ENCODE peak calls at places on chromosomes 16 and 17, in nine cellular contexts. A is vagina, Y is choroid plexus epithelial cell, C is kidney, I is fibroblast of villous mesenchyme, G is neural progenitor cell, T is coronary artery, V is astrocyte of the spinal cord, Z is GM23248. L is an unnamed sample.

GRCh38 chr17:41547378-41547841 is 19.3 kb upstream of the KRT19 start:
- DNase-seq in A (no peak), Y (peak), C (no peak), I (no peak), G (peak), T (no peak), V (no peak), Z (no peak), L (no peak)

GRCh38 chr16:75102595-75102994 is 14.0 kb downstream of the LDHD start:
- DNase-seq in A (no peak), Y (no peak), C (no peak), I (no peak), G (no peak), T (no peak), V (no peak), Z (no peak), L (no peak)

GRCh38 chr17:78257810-78258322 is 26.4 kb downstream of the TMEM235 start:
- DNase-seq in A (no peak), Y (peak), C (peak), I (peak), G (no peak), T (no peak), V (peak), Z (no peak), L (no peak)

GRCh38 chr16:57785924-57786323 is 16.4 kb downstream of the KIFC3 start:
- DNase-seq in A (no peak), Y (no peak), C (no peak), I (no peak), G (no peak), T (no peak), V (no peak), Z (no peak), L (no peak)

GRCh38 chr17:76074390-76075363 is at the start of gene GALR2:
- DNase-seq in A (no peak), Y (no peak), C (peak), I (no peak), G (peak), T (no peak), V (no peak), Z (no peak), L (no peak)

GRCh38 chr17:72193395-72194106 is 72.7 kb downstream of the SOX9 start:
- DNase-seq in A (peak), Y (no peak), C (no peak), I (peak), G (no peak), T (no peak), V (no peak), Z (peak), L (no peak)

GRCh38 chr16:528111-529011 is 849 bp downstream of the CAPN15 start:
- DNase-seq in A (no peak), Y (peak), C (no peak), I (peak), G (peak), T (no peak), V (peak), Z (peak), L (no peak)

GRCh38 chr17:47810901-47811635 is 10.5 kb downstream of the OSBPL7 start:
- DNase-seq in A (no peak), Y (no peak), C (no peak), I (no peak), G (no peak), T (peak), V (no peak), Z (no peak), L (no peak)

GRCh38 chr16:55668337-55669281 is 12.8 kb downstream of the SLC6A2 start:
- DNase-seq in A (no peak), Y (no peak), C (no peak), I (no peak), G (no peak), T (no peak), V (no peak), Z (peak), L (peak)

GRCh38 chr17:56902350-56902749 is 11.5 kb downstream of the TRIM25 start:
- DNase-seq in A (no peak), Y (peak), C (no peak), I (no peak), G (no peak), T (no peak), V (peak), Z (peak), L (no peak)

GRCh38 chr17:33115351-33115750 is 123.7 kb downstream of the SPACA3 start:
- DNase-seq in A (no peak), Y (no peak), C (no peak), I (no peak), G (no peak), T (no peak), V (no peak), Z (no peak), L (no peak)

GRCh38 chr16:51888021-51888420 is 658.9 kb downstream of the TOX3 start:
- DNase-seq in A (no peak), Y (peak), C (no peak), I (peak), G (no peak), T (no peak), V (no peak), Z (peak), L (no peak)

GRCh38 chr16:83653785-83654184 is 154.0 kb upstream of the HSBP1 start:
- DNase-seq in A (no peak), Y (peak), C (no peak), I (peak), G (no peak), T (no peak), V (peak), Z (peak), L (no peak)

GRCh38 chr17:17075037-17075755 is 32.9 kb downstream of the MPRIP start:
- DNase-seq in A (no peak), Y (peak), C (peak), I (peak), G (no peak), T (no peak), V (peak), Z (peak), L (peak)

GRCh38 chr17:33647976-33648375 is 354.9 kb upstream of the ASIC2 start:
- DNase-seq in A (no peak), Y (peak), C (no peak), I (peak), G (peak), T (no peak), V (no peak), Z (peak), L (no peak)

GRCh38 chr16:27096375-27096774 is 29.6 kb downstream of the C16orf82 start:
- DNase-seq in A (peak), Y (no peak), C (no peak), I (no peak), G (no peak), T (peak), V (no peak), Z (no peak), L (no peak)

GRCh38 chr17:35612924-35613521 is 25.9 kb downstream of the AP2B1 start:
- DNase-seq in A (no peak), Y (peak), C (no peak), I (peak), G (peak), T (no peak), V (peak), Z (peak), L (peak)

GRCh38 chr16:65825191-65825856 is 541.2 kb upstream of the CDH5 start:
- DNase-seq in A (no peak), Y (no peak), C (no peak), I (no peak), G (no peak), T (no peak), V (no peak), Z (no peak), L (no peak)

GRCh38 chr16:77433146-77433545 is 1.7 kb downstream of the ADAMTS18 start:
- DNase-seq in A (no peak), Y (no peak), C (no peak), I (no peak), G (no peak), T (no peak), V (no peak), Z (no peak), L (no peak)

GRCh38 chr16:67241008-67241900 is 6.0 kb downstream of the FHOD1 start:
- DNase-seq in A (no peak), Y (peak), C (peak), I (peak), G (no peak), T (peak), V (peak), Z (peak), L (peak)

GRCh38 chr17:72120878-72121163 is at the start of gene SOX9:
- DNase-seq in A (no peak), Y (peak), C (peak), I (peak), G (peak), T (peak), V (peak), Z (peak), L (no peak)

GRCh38 chr17:81044764-81045589 is 10.0 kb downstream of the BAIAP2 start:
- DNase-seq in A (no peak), Y (peak), C (peak), I (peak), G (no peak), T (no peak), V (peak), Z (peak), L (peak)

GRCh38 chr16:35797811-35798210 is 2338.4 kb downstream of the TP53TG3F start:
- DNase-seq in A (no peak), Y (no peak), C (no peak), I (no peak), G (no peak), T (no peak), V (no peak), Z (no peak), L (no peak)

GRCh38 chr17:60971515-60972369 is 294.1 kb downstream of the BCAS3 start:
- DNase-seq in A (no peak), Y (peak), C (no peak), I (peak), G (peak), T (no peak), V (peak), Z (peak), L (peak)

GRCh38 chr17:36153887-36154576 is 22.4 kb downstream of the TBC1D3B start:
- DNase-seq in A (no peak), Y (no peak), C (no peak), I (no peak), G (no peak), T (no peak), V (no peak), Z (peak), L (no peak)

GRCh38 chr17:21199311-21199710 is 14.7 kb downstream of the TMEM11 start:
- DNase-seq in A (no peak), Y (peak), C (no peak), I (peak), G (peak), T (no peak), V (peak), Z (peak), L (no peak)

GRCh38 chr16:68367034-68367433 is 56.2 kb downstream of the PRMT7 start:
- DNase-seq in A (no peak), Y (peak), C (no peak), I (peak), G (peak), T (no peak), V (peak), Z (peak), L (no peak)

GRCh38 chr17:2354311-2354710 is 17.0 kb downstream of the SGSM2 start:
- DNase-seq in A (no peak), Y (no peak), C (no peak), I (no peak), G (no peak), T (no peak), V (no peak), Z (no peak), L (no peak)

GRCh38 chr17:44400226-44400847 is 10.9 kb upstream of the ITGA2B start:
- DNase-seq in A (no peak), Y (peak), C (no peak), I (peak), G (peak), T (no peak), V (peak), Z (peak), L (no peak)
- H3K4me3 ChIP-seq in A (no peak), Y (no peak), C (no peak), I (no peak), G (no peak), T (no peak), V (no peak), Z (no peak), L (no peak)

GRCh38 chr16:88500255-88500661 is 47.2 kb downstream of the ZFPM1 start:
- DNase-seq in A (no peak), Y (no peak), C (no peak), I (no peak), G (no peak), T (no peak), V (no peak), Z (no peak), L (no peak)
- H3K4me3 ChIP-seq in A (no peak), Y (no peak), C (no peak), I (no peak), G (no peak), T (no peak), V (no peak), Z (no peak), L (no peak)

GRCh38 chr17:55720917-55721836 is 1.5 kb downstream of the TMEM100 start:
- DNase-seq in A (no peak), Y (no peak), C (no peak), I (peak), G (no peak), T (no peak), V (no peak), Z (no peak), L (no peak)

GRCh38 chr17:55726440-55726839 is 3.8 kb upstream of the TMEM100 start:
- DNase-seq in A (no peak), Y (peak), C (no peak), I (peak), G (no peak), T (no peak), V (peak), Z (peak), L (peak)

GRCh38 chr17:55722016-55722706 is 503 bp downstream of the TMEM100 start:
- DNase-seq in A (no peak), Y (peak), C (no peak), I (no peak), G (no peak), T (no peak), V (peak), Z (peak), L (no peak)

GRCh38 chr17:55722742-55723487 is at the start of gene TMEM100:
- DNase-seq in A (peak), Y (peak), C (no peak), I (peak), G (no peak), T (no peak), V (peak), Z (peak), L (peak)

DNA sequence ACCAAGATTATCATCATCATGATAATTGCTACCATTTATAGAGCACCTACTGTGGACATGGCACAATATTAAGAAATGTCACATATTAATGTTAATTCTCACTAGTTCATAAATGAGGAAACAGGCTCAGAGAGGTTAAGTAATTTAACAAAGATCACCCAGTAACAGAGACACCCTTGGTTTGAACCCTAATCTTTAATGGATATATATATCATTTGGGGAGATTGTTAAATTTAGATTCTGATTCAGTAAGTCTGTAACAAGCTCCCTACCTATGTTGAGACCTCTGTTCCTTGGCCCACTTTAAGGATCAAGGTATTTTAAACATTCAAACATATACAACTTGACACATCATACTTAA is 804 bp upstream of the TMEM100 start:
- DNase-seq in A (no peak), Y (no peak), C (no peak), I (no peak), G (no peak), T (no peak), V (no peak), Z (no peak), L (no peak)
- H3K4me3 ChIP-seq in A (no peak), Y (no peak), C (no peak), I (peak), G (no peak), T (peak), V (no peak), Z (no peak), L (no peak)

DNA sequence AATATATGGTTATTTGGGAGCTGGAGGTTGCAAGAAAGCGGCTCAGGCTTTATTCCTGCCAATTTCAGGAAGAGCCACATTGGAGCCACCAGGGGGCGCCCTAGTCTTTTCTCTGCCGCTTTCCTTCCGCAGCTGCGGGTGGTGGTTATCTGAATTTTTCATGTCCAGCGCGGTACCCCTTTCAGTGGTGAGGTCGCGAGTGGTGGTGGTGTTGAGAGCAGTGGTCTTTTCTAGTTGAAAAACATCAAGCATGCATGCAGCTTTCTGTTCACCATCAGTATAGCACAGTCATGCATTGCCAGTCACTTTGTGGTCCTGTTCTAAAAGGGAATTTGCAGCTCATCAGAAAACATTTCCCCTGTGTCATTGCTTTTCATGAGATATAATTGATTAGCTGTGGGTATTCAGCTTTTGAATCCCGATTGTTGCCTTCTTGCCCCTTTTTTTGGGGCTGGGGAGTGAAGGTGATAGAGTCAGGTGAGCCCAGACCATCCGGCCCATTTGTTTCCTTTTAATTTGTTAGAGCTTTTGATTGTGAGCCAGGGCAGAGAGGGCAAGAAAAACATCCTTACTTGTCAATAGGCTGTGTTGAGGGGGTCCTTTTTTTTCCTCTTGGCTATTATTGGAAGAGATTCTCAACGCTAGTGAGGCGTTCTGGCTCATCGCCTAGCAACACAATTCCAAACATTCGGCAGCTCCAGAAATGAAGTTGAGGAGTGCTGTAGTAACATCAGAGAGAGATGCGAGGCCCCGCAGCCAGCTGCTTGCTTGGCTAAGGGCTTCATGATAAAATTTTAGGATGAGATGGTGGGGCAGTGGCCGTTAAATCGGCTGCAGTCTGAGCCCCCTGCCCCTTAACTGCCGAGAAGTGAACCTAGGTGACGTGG is 119.0 kb downstream of the SNX29 start:
- DNase-seq in A (no peak), Y (peak), C (peak), I (peak), G (peak), T (no peak), V (peak), Z (peak), L (no peak)
- H3K4me3 ChIP-seq in A (no peak), Y (no peak), C (peak), I (no peak), G (no peak), T (peak), V (no peak), Z (peak), L (no peak)

DNA sequence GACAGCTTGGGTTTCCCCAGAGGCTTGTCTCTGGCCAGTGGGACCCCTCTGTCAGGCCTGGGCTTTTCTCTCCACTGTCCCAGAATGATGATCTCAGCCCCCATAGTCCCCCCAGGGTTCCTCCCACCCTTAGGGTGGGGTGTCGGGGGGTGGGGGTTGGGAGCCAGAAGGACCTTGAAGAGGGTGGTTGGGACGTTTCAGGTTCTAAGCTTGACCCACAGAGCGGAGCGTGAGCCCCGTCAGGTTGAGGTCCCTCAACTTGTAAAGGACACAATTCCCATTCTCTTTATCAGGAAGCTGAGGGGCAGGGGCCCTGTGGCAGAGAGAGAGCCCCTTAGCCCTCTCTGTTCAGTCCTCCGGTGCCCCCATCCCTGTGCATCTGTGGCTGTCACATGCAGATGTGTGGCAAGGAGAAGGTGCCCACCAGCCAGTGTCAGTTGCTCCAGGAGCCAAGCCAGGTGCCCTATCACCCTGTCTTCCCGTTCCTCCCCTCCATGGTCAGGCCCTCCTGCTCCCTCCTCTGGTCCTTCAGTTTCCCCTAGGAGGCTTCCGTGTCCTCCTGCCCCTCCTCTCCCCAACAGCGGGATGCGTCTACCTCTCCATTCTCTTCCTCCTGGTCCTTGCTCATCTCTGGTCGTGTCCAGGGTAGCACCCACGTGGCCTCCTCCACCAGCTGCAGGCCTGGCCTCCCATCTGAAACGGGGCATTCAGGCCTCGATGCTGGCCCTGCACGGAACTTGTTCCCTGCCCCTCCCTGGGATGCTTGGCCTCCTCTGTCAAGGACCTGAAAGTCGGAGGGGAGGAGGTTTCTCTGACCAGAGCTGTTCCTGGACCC is 1.5 kb upstream of the NTN3 start:
- DNase-seq in A (no peak), Y (no peak), C (no peak), I (no peak), G (no peak), T (no peak), V (no peak), Z (no peak), L (no peak)
- H3K4me3 ChIP-seq in A (no peak), Y (no peak), C (no peak), I (no peak), G (no peak), T (no peak), V (no peak), Z (no peak), L (no peak)

GRCh38 chr17:59845595-59846390 is 47.0 kb downstream of the TUBD1 start:
- DNase-seq in A (no peak), Y (peak), C (peak), I (peak), G (no peak), T (no peak), V (peak), Z (peak), L (no peak)
- H3K4me3 ChIP-seq in A (peak), Y (no peak), C (no peak), I (no peak), G (no peak), T (peak), V (no peak), Z (peak), L (no peak)